ENCODE peak calls at places on chromosomes 3 and 15, in nine cellular contexts. U is heart right ventricle, Q is pancreas, H is NB4, G is AG09309, I is WTC11, P is tibial artery, M is ascending aorta, W is left ventricle myocardium inferior. Y is an unnamed sample.

GRCh38 chr15:80779658-80780415 is 667 bp downstream of the CEMIP start:
- DNase-seq in H (no peak), U (no peak), Q (peak; percentile 63), W (no peak), I (peak; percentile 37), P (no peak), M (no peak), G (no peak), Y (peak; percentile 33)

GRCh38 chr15:59532770-59533379 is 78.7 kb upstream of the GCNT3 start:
- DNase-seq in I (peak; percentile 25), H (peak; percentile 70), M (no peak), U (peak; percentile 12), G (no peak), P (no peak), Q (no peak), W (no peak), Y (peak; percentile 52)

GRCh38 chr3:24683090-24683489 is 188.4 kb upstream of the THRB start:
- DNase-seq in H (no peak), W (no peak), I (no peak), P (no peak), U (no peak), Q (no peak), M (no peak), G (no peak), Y (no peak)

GRCh38 chr3:77620009-77620408 is 580.1 kb downstream of the ROBO2 start:
- DNase-seq in H (no peak), U (no peak), P (no peak), G (peak; percentile 39), W (no peak), I (no peak), M (no peak), Q (no peak), Y (no peak)

GRCh38 chr3:194307849-194308248 is 43.3 kb downstream of the CPN2 start:
- DNase-seq in W (no peak), I (no peak), U (no peak), H (no peak), P (peak; percentile 28), M (no peak), G (no peak), Q (peak; percentile 11), Y (no peak)

GRCh38 chr3:188061133-188061532 is 92.8 kb upstream of the LPP start:
- DNase-seq in G (no peak), W (no peak), I (no peak), Q (no peak), M (peak; percentile 63), H (peak; percentile 60), P (no peak), U (no peak), Y (no peak)

GRCh38 chr3:46466273-46466672 is 1.6 kb upstream of the LTF start:
- DNase-seq in Q (no peak), G (no peak), M (peak; percentile 51), P (no peak), H (no peak), W (peak; percentile 27), I (no peak), U (no peak), Y (no peak)

GRCh38 chr3:25257026-25257425 is 171.0 kb upstream of the RARB start:
- DNase-seq in W (no peak), Q (no peak), U (no peak), G (no peak), I (no peak), M (no peak), P (no peak), H (no peak), Y (no peak)

GRCh38 chr15:48859426-48859825 is 18.5 kb upstream of the EID1 start:
- DNase-seq in G (no peak), U (no peak), P (no peak), H (no peak), I (no peak), W (no peak), Q (no peak), M (no peak), Y (no peak)

GRCh38 chr15:34358367-34358766 is 8.6 kb downstream of the LPCAT4 start:
- DNase-seq in G (no peak), Q (no peak), P (no peak), I (no peak), U (no peak), M (no peak), H (no peak), W (no peak), Y (no peak)
- TF ChIP-seq CTCF in G (peak; percentile 26), Q (no peak), P (no peak), I (no peak), U (no peak), M (no peak), H (no peak), W (peak; percentile 28), Y (no peak)

GRCh38 chr15:39361497-39361896 is 219.4 kb upstream of the THBS1 start:
- DNase-seq in U (no peak), G (no peak), W (no peak), I (no peak), P (no peak), H (no peak), Q (no peak), M (no peak), Y (no peak)

GRCh38 chr15:39364721-39365120 is 216.2 kb upstream of the THBS1 start:
- DNase-seq in P (no peak), H (no peak), U (no peak), W (no peak), Q (no peak), I (no peak), M (no peak), G (no peak), Y (no peak)

GRCh38 chr15:39365161-39365560 is 215.7 kb upstream of the THBS1 start:
- DNase-seq in I (no peak), M (no peak), Q (no peak), P (no peak), G (no peak), H (no peak), W (no peak), U (no peak), Y (no peak)

GRCh38 chr15:39363761-39364586 is 216.9 kb upstream of the THBS1 start:
- DNase-seq in H (no peak), U (no peak), Q (no peak), G (no peak), I (no peak), P (no peak), W (no peak), M (no peak), Y (no peak)

DNA sequence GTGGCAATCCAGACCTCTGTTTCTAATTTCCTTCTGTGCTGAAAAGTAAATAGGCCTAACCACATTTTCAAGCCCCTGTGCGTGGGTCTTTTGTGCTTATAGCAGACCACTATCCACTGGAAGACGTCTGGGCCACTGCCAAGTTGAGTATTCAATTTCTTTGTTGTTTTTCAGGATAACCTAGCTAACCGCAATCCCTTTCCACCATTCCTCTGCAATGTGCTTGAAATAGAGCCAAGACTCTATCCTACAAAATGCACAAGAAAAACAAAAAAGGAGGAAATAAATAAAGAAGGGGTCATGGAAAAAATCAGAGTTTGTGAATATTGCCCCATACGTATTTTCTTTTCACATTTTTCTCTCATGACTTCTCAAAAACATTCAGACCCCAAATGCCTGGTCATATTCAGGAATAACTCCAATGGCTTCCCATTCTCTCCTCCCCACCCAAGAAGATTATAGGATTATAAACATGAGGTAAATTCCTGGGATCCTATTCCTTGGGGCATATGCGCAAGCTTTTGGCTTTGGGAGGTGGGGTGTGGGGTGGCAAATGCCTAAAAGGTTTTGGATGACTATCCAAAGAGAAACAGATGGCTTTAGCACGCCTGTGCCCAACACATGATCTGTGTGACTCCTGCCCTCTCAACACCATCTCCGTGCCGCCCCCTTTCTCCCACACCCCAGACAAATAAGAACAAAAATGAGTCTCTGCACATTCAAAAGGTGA is 217.9 kb upstream of the THBS1 start:
- DNase-seq in I (no peak), M (no peak), U (no peak), W (no peak), P (no peak), G (peak; percentile 98), H (no peak), Q (no peak), Y (no peak)
- TF ChIP-seq CTCF in I (no peak), M (no peak), U (no peak), W (no peak), P (no peak), G (no peak), H (no peak), Q (no peak), Y (no peak)

DNA sequence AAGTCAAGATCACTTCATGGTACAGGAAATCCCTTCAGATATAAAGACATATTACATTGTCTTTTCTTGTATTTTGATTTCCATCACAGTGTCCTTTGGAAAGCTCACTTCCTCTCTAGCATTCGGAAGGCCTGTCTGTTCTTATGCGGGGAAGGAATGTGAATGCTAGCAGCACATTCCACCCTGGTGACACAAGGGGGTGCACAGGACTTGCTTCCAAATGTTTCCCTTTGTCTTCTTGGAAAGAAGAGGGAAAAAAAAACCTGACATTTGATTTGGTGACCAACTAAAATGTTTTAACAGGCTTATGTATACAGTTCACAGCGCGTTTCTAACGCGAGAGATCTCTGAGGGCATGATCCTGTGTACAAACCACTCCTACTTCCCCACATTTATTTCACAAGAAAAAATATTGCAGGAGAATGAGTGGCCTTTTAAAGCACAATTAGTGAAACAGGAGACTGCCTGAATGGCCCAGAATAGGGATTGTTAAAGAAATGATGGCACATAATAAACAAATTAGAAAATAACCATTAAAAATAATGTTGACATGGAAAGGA is 107.5 kb upstream of the FXR1 start:
- DNase-seq in Q (no peak), U (peak; percentile 13), M (peak; percentile 65), G (no peak), P (no peak), H (no peak), W (no peak), I (peak; percentile 67), Y (peak; percentile 50)
- TF ChIP-seq CTCF in Q (no peak), U (no peak), M (peak; percentile 30), G (peak; percentile 11), P (peak; percentile 14), H (no peak), W (peak; percentile 58), I (no peak), Y (no peak)

GRCh38 chr15:72590427-72590826 is 64.1 kb upstream of the GOLGA6B start:
- DNase-seq in Q (no peak), M (no peak), G (no peak), U (no peak), I (no peak), W (no peak), H (no peak), P (no peak), Y (no peak)

GRCh38 chr15:72585025-72585424 is 69.5 kb upstream of the GOLGA6B start:
- DNase-seq in Q (no peak), M (no peak), I (no peak), W (no peak), U (no peak), G (no peak), P (no peak), H (no peak), Y (no peak)

GRCh38 chr15:72588096-72588495 is 66.4 kb upstream of the GOLGA6B start:
- DNase-seq in G (no peak), Q (no peak), M (no peak), W (no peak), I (no peak), U (no peak), P (no peak), H (no peak), Y (no peak)

GRCh38 chr15:72584006-72584405 is 70.5 kb upstream of the GOLGA6B start:
- DNase-seq in H (no peak), M (no peak), U (no peak), I (no peak), W (no peak), P (no peak), G (no peak), Q (no peak), Y (no peak)

GRCh38 chr15:72585659-72586058 is 68.8 kb upstream of the GOLGA6B start:
- DNase-seq in P (no peak), M (no peak), H (no peak), I (no peak), G (no peak), U (no peak), W (no peak), Q (no peak), Y (no peak)
- TF ChIP-seq CTCF in P (no peak), M (no peak), H (no peak), I (no peak), G (peak; percentile 28), U (no peak), W (peak; percentile 11), Q (no peak), Y (no peak)

Y was measured in endothelial cell.